ENCODE peak calls at places on chromosomes 3 and 15, in seven cellular contexts. G is testis, J is psoas muscle, V is Caco-2, E is HepG2, Y is SK-N-SH, A is stomach. H is an unnamed sample.

GRCh38 chr3:102074951-102075350 is 225.6 kb downstream of the NFKBIZ start:
- DNase-seq in G (no peak), J (no peak), V (no peak), E (no peak), Y (no peak), A (no peak), H (no peak)

GRCh38 chr15:85479071-85479647 is 98.8 kb downstream of the AKAP13 start:
- DNase-seq in G (no peak), J (no peak), V (no peak), E (no peak), Y (peak; percentile 39), A (no peak), H (peak; percentile 25)

GRCh38 chr3:79369306-79369705 is 398.5 kb downstream of the ROBO1 start:
- DNase-seq in G (no peak), J (no peak), V (no peak), E (no peak), Y (no peak), A (no peak), H (no peak)

GRCh38 chr15:83449928-83450501 is 2.9 kb downstream of the SH3GL3 start:
- DNase-seq in G (no peak), J (no peak), V (no peak), E (no peak), Y (no peak), A (no peak), H (no peak)

GRCh38 chr15:53962646-53963561 is 15.3 kb upstream of the UNC13C start:
- DNase-seq in G (peak; percentile 56), J (peak; percentile 28), V (peak; percentile 47), E (peak; percentile 23), Y (peak; percentile 8), A (peak; percentile 43), H (no peak)

GRCh38 chr3:72058493-72059081 is 273.6 kb upstream of the PROK2 start:
- DNase-seq in G (no peak), J (peak; percentile 55), V (no peak), E (no peak), Y (peak; percentile 39), A (no peak), H (no peak)

GRCh38 chr3:115836944-115837343 is 213.6 kb downstream of the GAP43 start:
- DNase-seq in G (no peak), J (no peak), V (no peak), E (no peak), Y (peak; percentile 16), A (no peak), H (peak; percentile 25)

GRCh38 chr15:43794269-43795037 is 2.3 kb downstream of the SERF2 start:
- DNase-seq in G (no peak), J (peak; percentile 53), V (no peak), E (no peak), Y (no peak), A (no peak), H (no peak)

GRCh38 chr15:27660676-27661075 is 438.4 kb downstream of the OCA2 start:
- DNase-seq in G (no peak), J (no peak), V (no peak), E (no peak), Y (no peak), A (no peak), H (no peak)

GRCh38 chr3:180180795-180181194 is 144.1 kb upstream of the PEX5L start:
- DNase-seq in G (no peak), J (no peak), V (no peak), E (no peak), Y (no peak), A (no peak), H (no peak)

GRCh38 chr3:47323431-47324277 is 40.9 kb downstream of the KLHL18 start:
- DNase-seq in G (no peak), J (no peak), V (peak; percentile 44), E (no peak), Y (no peak), A (no peak), H (no peak)

GRCh38 chr15:92228830-92229229 is 164.9 kb upstream of the ST8SIA2 start:
- DNase-seq in G (no peak), J (no peak), V (no peak), E (no peak), Y (no peak), A (no peak), H (no peak)

GRCh38 chr3:140629351-140630137 is 48.3 kb upstream of the TRIM42 start:
- DNase-seq in G (no peak), J (no peak), V (peak; percentile 44), E (peak; percentile 17), Y (no peak), A (no peak), H (no peak)

GRCh38 chr15:75776075-75776443 is 63.4 kb upstream of the CSPG4 start:
- DNase-seq in G (no peak), J (no peak), V (peak; percentile 71), E (peak; percentile 64), Y (no peak), A (no peak), H (peak; percentile 42)

GRCh38 chr15:29668120-29668602 is 154.1 kb downstream of the TJP1 start:
- DNase-seq in G (peak; percentile 90), J (peak; percentile 31), V (peak; percentile 88), E (peak; percentile 89), Y (peak; percentile 82), A (peak; percentile 85), H (peak; percentile 84)

GRCh38 chr15:70875001-70875782 is 17.0 kb downstream of the THAP10 start:
- DNase-seq in G (no peak), J (no peak), V (peak; percentile 26), E (no peak), Y (peak; percentile 45), A (no peak), H (no peak)

GRCh38 chr15:99443768-99444446 is 121.9 kb upstream of the MEF2A start:
- DNase-seq in G (peak; percentile 7), J (no peak), V (no peak), E (no peak), Y (peak; percentile 9), A (peak; percentile 19), H (no peak)

GRCh38 chr3:32500880-32501784 is 1.5 kb downstream of the CMTM6 start:
- DNase-seq in G (no peak), J (no peak), V (no peak), E (no peak), Y (peak; percentile 14), A (no peak), H (peak; percentile 19)

GRCh38 chr15:72207576-72208085 is 10.0 kb upstream of the GRAMD2A start:
- DNase-seq in G (no peak), J (no peak), V (no peak), E (no peak), Y (no peak), A (no peak), H (no peak)

GRCh38 chr3:67828486-67829010 is 174.1 kb upstream of the SUCLG2 start:
- DNase-seq in G (no peak), J (no peak), V (no peak), E (no peak), Y (no peak), A (no peak), H (no peak)

GRCh38 chr3:197333901-197334639 is 35.7 kb upstream of the DLG1 start:
- DNase-seq in G (no peak), J (no peak), V (peak; percentile 65), E (no peak), Y (no peak), A (no peak), H (peak; percentile 31)

GRCh38 chr15:99135194-99135593 is 30.3 kb downstream of the SYNM start:
- DNase-seq in G (no peak), J (no peak), V (no peak), E (peak; percentile 61), Y (no peak), A (no peak), H (no peak)

GRCh38 chr3:155983834-155984474 is 113.5 kb downstream of the GMPS start:
- DNase-seq in G (no peak), J (no peak), V (peak; percentile 5), E (no peak), Y (no peak), A (no peak), H (no peak)

DNA sequence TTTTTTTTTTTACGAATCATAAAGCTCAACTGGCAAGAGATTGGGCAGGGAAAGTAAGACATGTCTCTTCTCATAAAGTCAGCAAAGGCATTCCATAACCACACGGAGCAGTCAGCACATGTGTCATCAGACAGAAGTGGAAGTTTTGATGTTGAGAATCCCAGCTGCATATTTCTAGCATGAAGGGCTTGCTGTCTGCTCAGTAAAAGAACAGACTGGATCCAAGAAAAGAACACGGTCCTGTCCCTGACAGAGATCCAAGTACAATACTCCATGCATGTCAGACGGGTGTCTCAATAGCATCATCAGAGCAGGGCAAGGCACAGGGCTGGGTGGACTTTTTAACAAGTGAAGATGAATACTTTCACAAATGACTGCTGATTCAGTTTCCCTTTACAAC is 38.2 kb downstream of the ABI3BP start:
- DNase-seq in G (peak; percentile 31), J (peak; percentile 48), V (no peak), E (no peak), Y (no peak), A (no peak), H (no peak)
- H3K4me3 ChIP-seq in G (no peak overlapping the region), J (no peak overlapping the region), V (no peak overlapping the region), E (no peak overlapping the region), Y (no peak overlapping the region), A (no peak overlapping the region), H (no peak overlapping the region)

DNA sequence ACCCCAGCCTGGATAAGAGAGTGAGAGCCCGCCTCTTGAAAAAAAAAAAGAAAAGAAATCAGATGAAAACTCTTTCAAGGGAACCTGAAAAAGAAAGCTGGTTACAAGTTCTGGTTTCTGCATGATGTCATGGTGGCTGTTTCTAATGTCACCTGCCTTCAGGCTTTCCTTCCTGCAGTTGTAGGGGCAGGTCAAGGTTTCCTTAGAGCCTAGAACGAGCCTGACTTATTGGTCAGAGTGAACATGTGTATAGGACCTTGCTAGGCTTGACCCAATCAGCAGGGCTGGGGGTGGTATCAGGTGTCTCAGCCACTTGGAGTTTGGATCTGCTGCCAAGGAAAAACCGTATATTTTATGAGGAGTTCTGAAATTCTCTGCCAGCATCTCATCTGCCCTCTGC is 3.8 kb downstream of the IVD start:
- DNase-seq in G (no peak), J (no peak), V (no peak), E (no peak), Y (no peak), A (no peak), H (no peak)
- H3K36me3 ChIP-seq in G (no peaks in the 10 kb centered on the region), J (peaks cover 73% of the 10 kb centered on the region), V (peaks cover 2% of the 10 kb centered on the region), E (peaks cover 38% of the 10 kb centered on the region), Y (peaks cover 25% of the 10 kb centered on the region), A (peaks cover 32% of the 10 kb centered on the region), H (peaks cover 48% of the 10 kb centered on the region)

GRCh38 chr3:194102436-194102835 is 33.5 kb upstream of the HES1 start:
- DNase-seq in G (no peak), J (no peak), V (no peak), E (no peak), Y (no peak), A (no peak), H (no peak)
- H3K27me3 ChIP-seq in G (no peaks in the 10 kb centered on the region), J (no peaks in the 10 kb centered on the region), V (no peaks in the 10 kb centered on the region), E (no peaks in the 10 kb centered on the region), Y (peaks cover 76% of the 10 kb centered on the region), A (no peaks in the 10 kb centered on the region), H (peaks cover 2% of the 10 kb centered on the region)

DNA sequence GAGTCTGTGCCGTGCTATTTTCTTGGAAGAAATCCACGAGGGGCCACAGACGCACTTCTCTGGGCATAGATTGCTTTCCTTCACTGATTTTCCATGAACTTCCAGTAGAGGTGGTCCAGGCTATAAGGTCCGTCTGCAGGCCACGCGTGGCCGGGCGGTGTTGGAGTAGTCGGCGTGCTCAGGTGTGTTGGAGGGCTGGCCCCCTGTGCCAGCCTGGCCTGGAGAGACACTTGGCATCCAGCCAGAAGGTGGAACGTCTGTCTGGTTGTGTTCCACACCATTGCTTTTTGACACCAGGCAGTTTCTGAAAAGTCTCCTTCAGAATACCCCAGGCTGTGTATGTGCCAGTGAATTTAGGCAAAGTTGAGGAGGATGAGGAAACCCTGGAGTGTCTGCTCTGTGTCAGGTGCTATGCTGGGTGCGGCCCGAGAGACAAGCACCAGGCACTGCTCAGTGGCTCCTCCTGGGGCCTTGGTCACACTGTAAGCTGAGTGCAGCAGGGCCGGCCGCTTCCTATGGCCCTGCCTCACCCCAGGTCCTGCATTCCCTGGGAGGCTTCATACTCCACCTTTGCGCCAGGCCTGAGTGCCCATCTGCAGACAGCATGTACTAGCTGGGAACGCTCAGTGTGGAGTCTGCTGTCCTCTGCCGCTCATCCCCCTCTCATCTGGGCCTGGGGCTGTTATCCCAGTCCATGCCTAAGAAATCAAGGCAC is 52.1 kb upstream of the TAMM41 start:
- DNase-seq in G (no peak), J (no peak), V (no peak), E (no peak), Y (no peak), A (no peak), H (no peak)
- H3K4me3 ChIP-seq in G (no peak overlapping the region), J (no peak overlapping the region), V (no peak overlapping the region), E (no peak overlapping the region), Y (no peak overlapping the region), A (no peak overlapping the region), H (no peak overlapping the region)